ENCODE peak calls at places on chromosomes 4 and X, in four cellular contexts. H, Q, Z and R are unnamed samples.

GRCh38 chrX:119690921-119691716 is 1.8 kb downstream of the SEPTIN6 start:
- DNase-seq in Z (no peak), H (no peak), Q (no peak), R (no peak)

GRCh38 chr4:92210906-92211305 is 92.9 kb upstream of the GRID2 start:
- DNase-seq in Z (no peak), Q (no peak), H (no peak), R (no peak)

GRCh38 chr4:88144866-88145300 is 13.6 kb downstream of the ABCG2 start:
- DNase-seq in H (no peak), Q (no peak), Z (no peak), R (no peak)

GRCh38 chr4:82661601-82662000 is 99.8 kb upstream of the TMEM150C start:
- DNase-seq in Q (no peak), Z (no peak), H (no peak), R (no peak)

GRCh38 chrX:55011294-55011693 is 11.1 kb downstream of the APEX2 start:
- DNase-seq in H (no peak), Q (no peak), Z (no peak), R (no peak)

GRCh38 chrX:15142084-15142715 is 127.7 kb downstream of the ASB9 start:
- DNase-seq in Z (no peak), Q (no peak), H (no peak), R (no peak)

GRCh38 chr4:105145913-105146285 is 777 bp upstream of the TET2 start:
- DNase-seq in H (peak; percentile 24), Q (no peak), Z (no peak), R (peak; percentile 24)

GRCh38 chr4:122003335-122003734 is 51.5 kb upstream of the TRPC3 start:
- DNase-seq in H (no peak), Z (no peak), Q (peak; percentile 30), R (no peak)

GRCh38 chr4:102344520-102344954 is 745 bp downstream of the SLC39A8 start:
- DNase-seq in Q (peak; percentile 8), Z (peak; percentile 71), H (peak; percentile 48), R (peak; percentile 33)

GRCh38 chr4:122889726-122890125 is 32.7 kb downstream of the NUDT6 start:
- DNase-seq in Q (no peak), H (no peak), Z (no peak), R (no peak)

GRCh38 chr4:48939785-48940184 is 33.2 kb upstream of the OCIAD2 start:
- DNase-seq in Z (no peak), H (no peak), Q (no peak), R (peak; percentile 35)

GRCh38 chr4:54228563-54229501 is at the start of gene PDGFRA:
- DNase-seq in Z (peak; percentile 88), Q (peak; percentile 85), H (peak; percentile 87), R (peak; percentile 73)
- TF ChIP-seq POLR2A in Z (peak; percentile 18), Q (no peak), H (peak; percentile 31), R (no peak)

DNA sequence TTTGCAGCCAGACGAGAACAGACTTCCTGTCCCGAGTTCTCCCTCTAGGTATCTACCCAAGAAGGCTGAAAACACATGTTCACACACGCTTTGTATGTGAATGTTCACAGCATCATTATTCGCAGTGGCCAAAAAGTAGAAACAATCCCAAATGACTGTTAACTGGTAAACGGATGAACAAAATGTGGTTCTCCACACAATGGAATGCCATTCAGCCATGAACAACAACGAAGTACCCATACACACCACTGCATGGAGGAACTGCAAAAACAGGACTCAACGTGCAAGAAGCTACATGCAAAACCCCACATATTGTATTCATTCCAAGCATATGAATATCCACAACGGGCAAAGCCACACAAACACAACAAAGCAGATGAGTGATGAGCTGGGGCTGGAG is 45.0 kb downstream of the PDHA1 start:
- DNase-seq in Q (no peak), H (no peak), Z (no peak), R (no peak)
- TF ChIP-seq CTCF in Q (no peak), H (no peak), Z (no peak), R (no peak)

DNA sequence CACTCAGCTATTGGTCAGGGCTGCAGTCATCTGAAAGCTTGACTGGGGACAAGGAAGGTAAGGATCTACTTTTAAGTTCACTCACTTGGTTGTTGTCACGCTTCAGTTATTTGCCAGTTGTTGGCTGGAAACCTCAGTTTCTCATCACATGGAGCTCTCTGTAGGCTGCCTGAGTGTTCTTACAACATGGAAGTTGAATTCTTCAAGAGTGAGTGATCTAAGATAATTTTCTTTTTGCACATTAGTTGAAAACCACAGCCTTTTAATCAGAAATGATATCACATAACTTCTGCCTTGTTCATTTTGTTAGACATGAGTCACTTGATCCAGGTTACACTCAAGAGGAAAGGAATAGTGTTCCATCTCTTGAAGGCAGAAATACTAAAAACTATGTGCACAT is 552.7 kb downstream of the RAPGEF2 start:
- DNase-seq in Q (no peak), H (no peak), Z (no peak), R (no peak)
- H3K4me3 ChIP-seq in Q (no peak overlapping the region), H (no peak overlapping the region), Z (no peak overlapping the region), R (no peak overlapping the region)

DNA sequence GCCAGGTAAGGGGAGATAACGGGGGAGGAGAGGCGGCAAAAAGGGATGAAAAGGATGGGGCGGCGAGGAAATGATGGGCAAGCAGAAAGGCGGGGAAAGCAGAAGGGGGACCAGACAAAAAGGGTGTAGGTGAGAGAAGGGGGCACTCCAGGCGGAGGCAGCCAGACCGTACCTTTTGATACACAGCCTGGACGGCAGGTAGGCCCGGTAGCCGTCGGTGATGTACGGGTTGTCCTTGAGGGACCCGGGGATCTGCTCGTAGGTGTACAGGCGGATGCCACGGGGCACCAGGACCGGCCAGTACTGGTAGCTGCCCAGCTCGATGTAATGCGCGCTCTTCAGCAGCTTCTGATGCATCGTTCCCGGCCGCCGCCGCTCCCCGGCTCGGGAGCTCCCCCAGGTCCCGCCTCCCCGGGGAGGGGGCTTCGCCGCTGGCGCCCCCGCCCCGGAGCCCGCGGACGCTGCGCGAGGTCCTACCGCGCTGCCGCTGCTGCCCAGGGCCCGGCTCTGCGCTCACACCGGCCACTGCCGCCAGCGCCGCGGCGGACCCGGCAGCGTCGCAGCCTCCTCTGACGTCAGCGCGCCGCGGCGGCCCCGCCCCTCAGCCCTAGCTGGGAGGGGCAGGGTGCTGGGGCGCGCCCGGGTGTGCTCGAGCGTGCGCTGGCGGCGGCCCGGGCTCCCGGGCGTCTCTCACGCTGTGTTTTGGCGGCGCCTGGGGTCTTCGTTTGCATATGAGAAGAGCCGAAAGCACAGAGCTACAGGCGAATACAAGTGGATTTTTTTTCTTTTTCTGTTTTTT is at the start of gene PAQR3:
- DNase-seq in Z (peak; percentile 88), H (peak; percentile 85), Q (peak; percentile 79), R (peak; percentile 72)
- TF ChIP-seq POLR2A in Z (peak; percentile 83), H (peak; percentile 96), Q (peak; percentile 97), R (no peak)

DNA sequence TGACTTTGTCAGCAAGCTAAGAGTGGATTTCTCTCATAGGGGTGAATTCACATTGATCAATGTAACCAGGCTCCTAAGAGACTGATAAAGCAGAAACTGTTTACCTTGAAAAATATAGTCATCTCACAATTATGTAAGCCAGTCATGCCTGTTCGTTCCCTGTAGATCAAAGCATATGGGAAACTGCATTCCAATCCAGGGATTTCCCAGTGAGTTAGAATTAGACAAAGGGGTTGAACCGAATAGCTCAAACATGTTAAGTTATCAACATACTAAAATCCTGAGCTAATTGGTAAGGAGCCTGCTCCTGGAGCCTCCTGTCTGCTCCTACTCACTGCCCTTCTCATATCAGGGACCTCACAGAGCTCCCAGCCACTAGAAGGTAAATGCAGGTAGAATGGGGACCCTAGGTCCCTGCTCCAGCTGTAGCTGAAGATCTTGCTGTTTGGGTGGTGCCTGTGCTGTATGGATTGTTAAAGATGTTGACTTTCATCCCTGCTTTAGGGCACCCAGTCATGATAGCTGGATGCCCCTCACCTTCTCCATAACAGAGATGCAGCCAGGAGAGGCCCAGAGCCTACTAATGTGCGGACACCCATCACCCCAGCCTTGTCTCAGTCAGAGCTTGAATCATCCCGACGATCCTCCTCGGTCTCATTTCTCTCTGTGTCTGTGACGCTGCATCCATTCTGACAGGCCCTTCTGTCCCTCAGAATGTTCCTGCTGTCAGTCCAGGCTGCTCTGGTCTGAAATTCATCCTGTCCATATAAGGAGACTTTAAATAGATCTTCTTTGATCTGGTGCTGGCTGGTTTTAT is 341.6 kb upstream of the GATB start:
- DNase-seq in H (no peak), Z (no peak), Q (no peak), R (no peak)
- TF ChIP-seq CTCF in H (no peak), Z (no peak), Q (no peak), R (no peak)

DNA sequence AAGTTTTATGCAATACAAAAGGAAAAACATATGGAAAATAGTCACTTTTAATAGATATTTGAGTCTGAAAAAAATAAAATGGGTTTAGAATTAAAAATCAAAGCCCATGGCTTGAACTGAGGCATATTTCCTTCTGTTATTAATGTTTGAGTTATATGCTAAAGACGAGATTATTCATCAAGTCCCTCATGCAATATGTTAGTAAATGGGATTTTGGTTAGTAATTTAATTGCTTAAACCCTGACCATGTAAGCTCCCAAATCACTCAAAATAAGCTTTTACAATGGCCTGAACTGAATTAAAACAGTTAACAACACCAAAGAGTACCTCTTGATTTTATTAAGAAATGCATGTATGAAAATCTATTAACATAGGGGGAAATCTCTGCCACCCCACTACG is 12.1 kb downstream of the UNC5C start:
- DNase-seq in Z (no peak), H (no peak), Q (no peak), R (no peak)
- H3K4me3 ChIP-seq in Z (no peak overlapping the region), H (no peak overlapping the region), Q (no peak overlapping the region), R (no peak overlapping the region)

GRCh38 chrX:81229901-81230300 is 28.0 kb downstream of the SH3BGRL start:
- DNase-seq in Q (no peak), H (no peak), Z (no peak), R (no peak)

GRCh38 chrX:81229208-81229607 is 27.3 kb downstream of the SH3BGRL start:
- DNase-seq in H (no peak), Q (no peak), Z (no peak), R (no peak)

GRCh38 chrX:81237516-81237915 is 35.6 kb downstream of the SH3BGRL start:
- DNase-seq in Q (no peak), H (no peak), Z (no peak), R (no peak)

GRCh38 chrX:81238166-81238565 is 36.3 kb downstream of the SH3BGRL start:
- DNase-seq in Z (no peak), H (no peak), Q (no peak), R (no peak)

GRCh38 chrX:81232218-81232617 is 30.3 kb downstream of the SH3BGRL start:
- DNase-seq in Z (no peak), Q (no peak), H (no peak), R (no peak)
- TF ChIP-seq POLR2A in Z (no peak), Q (no peak), H (no peak), R (no peak)

GRCh38 chr4:27003602-27004238 is 143.1 kb downstream of the STIM2 start:
- DNase-seq in H (no peak), Z (no peak), Q (no peak), R (no peak)
- TF ChIP-seq CTCF in H (no peak), Z (no peak), Q (no peak), R (no peak)

GRCh38 chr4:185213341-185213740 is 3.9 kb downstream of the SNX25 start:
- DNase-seq in H (no peak), Z (no peak), Q (no peak), R (no peak)

GRCh38 chr4:185212566-185212965 is 3.2 kb downstream of the SNX25 start:
- DNase-seq in H (no peak), Q (no peak), Z (no peak), R (no peak)

GRCh38 chr4:185210102-185210981 is 944 bp downstream of the SNX25 start:
- DNase-seq in Q (peak; percentile 37), Z (peak; percentile 70), H (peak; percentile 43), R (no peak)

GRCh38 chr4:185211035-185211434 is 1.6 kb downstream of the SNX25 start:
- DNase-seq in Q (no peak), H (no peak), Z (no peak), R (no peak)

DNA sequence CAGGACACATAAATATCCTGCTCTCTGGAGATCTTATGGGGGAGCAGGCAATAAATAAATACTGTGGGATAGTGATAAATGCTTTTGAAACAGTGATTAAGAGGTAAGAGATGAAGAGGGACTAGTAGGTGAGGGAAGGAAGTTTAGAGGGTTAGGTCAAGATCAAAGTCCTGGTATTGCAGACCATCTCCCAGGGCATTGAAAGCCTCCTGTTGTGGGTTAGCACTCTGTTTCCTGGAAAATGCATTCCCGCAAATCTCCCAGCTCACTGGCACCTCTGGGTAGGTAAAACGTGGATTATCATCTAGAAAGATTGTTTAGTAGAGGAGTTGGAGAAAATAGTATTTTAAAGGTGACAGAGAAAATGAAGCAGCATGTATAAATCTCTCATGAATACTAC is 2.2 kb downstream of the SNX25 start:
- DNase-seq in Z (no peak), Q (no peak), H (no peak), R (no peak)
- H3K4me3 ChIP-seq in Z (no peak overlapping the region), Q (no peak overlapping the region), H (no peak overlapping the region), R (no peak overlapping the region)